ENCODE peak calls at places on chromosomes 2 and 18, in eight cellular contexts. N is RWPE1, R is brain microvascular endothelial cell, A is breast epithelium, U is GM23338, Y is substantia nigra, F is heart right ventricle, K is uterus. J is an unnamed sample.

GRCh38 chr18:34918856-34919255 is 122.4 kb upstream of the MAPRE2 start:
- DNase-seq in U (no peak), N (no peak), Y (no peak), R (no peak), A (no peak), F (no peak), K (no peak), J (no peak)

GRCh38 chr2:9971105-9971818 is 19.8 kb downstream of the GRHL1 start:
- DNase-seq in A (no peak), R (no peak), N (peak), U (no peak), Y (no peak), K (no peak), F (no peak), J (no peak)

GRCh38 chr2:71454221-71455010 is 1.1 kb downstream of the DYSF start:
- DNase-seq in Y (no peak), U (peak), K (no peak), N (no peak), F (peak), R (no peak), A (no peak), J (peak)

GRCh38 chr2:150931447-150931846 is 330.2 kb downstream of the RBM43 start:
- DNase-seq in K (no peak), N (no peak), R (no peak), Y (no peak), U (no peak), F (no peak), A (no peak), J (no peak)

GRCh38 chr2:203280428-203281064 is 41.7 kb downstream of the CYP20A1 start:
- DNase-seq in Y (no peak), R (peak), F (no peak), K (no peak), A (no peak), N (no peak), U (no peak), J (no peak)

GRCh38 chr2:70901235-70902066 is 34.2 kb upstream of the ATP6V1B1 start:
- DNase-seq in K (no peak), N (no peak), F (peak), A (no peak), U (peak), Y (no peak), R (peak), J (no peak)

GRCh38 chr2:147204102-147204501 is 640.7 kb upstream of the ACVR2A start:
- DNase-seq in Y (no peak), A (no peak), F (no peak), K (no peak), U (no peak), R (peak), N (no peak), J (no peak)

GRCh38 chr2:203983064-203983715 is 46.6 kb downstream of the ICOS start:
- DNase-seq in U (peak), R (no peak), K (no peak), F (no peak), N (no peak), Y (no peak), A (no peak), J (no peak)

DNA sequence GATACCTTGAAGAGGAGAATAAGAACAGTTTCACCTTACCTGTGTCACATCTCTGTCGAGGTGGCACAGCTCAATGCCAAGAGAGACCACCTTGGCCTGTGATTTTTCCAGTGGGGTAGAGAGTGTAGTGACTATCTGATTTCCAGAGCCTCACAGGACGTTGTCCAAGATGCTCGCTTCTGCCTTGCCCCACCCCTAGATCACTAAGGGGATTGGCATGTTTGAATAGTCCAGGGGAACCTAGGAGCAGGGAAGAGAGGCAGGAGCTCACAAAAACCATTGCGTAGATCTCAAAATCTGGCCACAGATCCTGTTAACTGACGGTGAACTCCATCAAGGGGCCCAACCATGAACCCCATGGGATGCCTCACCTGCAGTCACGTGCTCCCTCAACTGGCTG is 24.2 kb downstream of the TMEM178A start:
- DNase-seq in N (no peak), U (no peak), A (no peak), Y (no peak), F (no peak), R (no peak), K (no peak), J (no peak)
- H3K27ac ChIP-seq in N (no peak), U (no peak), A (no peak), Y (no peak), F (no peak), R (no peak), K (no peak), J (no peak)

DNA sequence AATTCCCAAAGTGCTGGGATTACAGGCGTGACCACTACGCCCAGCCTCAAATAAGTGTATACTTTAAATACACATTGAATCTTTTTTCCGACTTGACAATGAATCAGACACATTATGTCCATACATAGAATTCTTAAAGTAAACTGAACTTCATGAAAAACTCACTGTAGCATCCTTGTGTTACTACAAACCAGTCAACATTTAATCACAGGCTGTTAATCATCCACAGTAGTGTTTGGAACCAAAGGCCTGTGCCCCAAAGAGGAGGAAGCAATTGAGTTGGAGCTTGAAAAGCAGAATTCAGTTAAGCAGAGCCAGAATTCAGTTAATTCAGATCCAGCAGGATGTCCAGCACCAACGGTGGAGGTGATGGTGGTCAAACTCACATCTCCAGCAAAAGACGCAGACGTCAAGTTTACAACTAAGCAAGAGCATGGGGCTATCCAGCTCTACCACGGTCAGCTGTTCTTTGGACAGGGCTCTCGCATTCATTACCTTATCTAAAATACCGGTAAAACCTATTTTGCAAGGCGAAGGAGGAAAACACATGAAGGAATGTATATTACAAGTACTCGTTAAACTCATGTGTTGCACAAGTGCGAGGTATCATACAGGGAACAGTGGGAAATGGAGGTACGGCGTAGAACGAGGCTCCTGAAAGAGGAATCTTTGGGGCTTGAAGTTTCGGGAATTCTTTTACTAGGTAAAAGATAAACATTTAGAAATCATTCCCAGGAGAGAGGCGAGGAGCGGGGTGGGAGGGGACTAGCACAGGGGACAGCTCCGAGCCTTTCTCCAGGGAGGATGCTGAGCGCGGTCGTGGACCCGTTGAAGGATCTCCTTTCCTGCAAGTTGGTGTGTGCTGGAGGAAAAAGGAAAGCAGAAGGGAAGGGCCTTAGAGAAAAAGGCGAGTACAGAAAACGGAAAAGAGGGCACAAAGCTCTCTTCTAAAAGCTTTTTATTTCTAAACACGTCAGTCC is 984 bp downstream of the SLC39A6 start:
- DNase-seq in F (no peak), A (no peak), Y (no peak), N (peak), U (peak), K (no peak), R (peak), J (no peak)
- H3K27ac ChIP-seq in F (no peak), A (peak), Y (peak), N (peak), U (no peak), K (peak), R (no peak), J (peak)

DNA sequence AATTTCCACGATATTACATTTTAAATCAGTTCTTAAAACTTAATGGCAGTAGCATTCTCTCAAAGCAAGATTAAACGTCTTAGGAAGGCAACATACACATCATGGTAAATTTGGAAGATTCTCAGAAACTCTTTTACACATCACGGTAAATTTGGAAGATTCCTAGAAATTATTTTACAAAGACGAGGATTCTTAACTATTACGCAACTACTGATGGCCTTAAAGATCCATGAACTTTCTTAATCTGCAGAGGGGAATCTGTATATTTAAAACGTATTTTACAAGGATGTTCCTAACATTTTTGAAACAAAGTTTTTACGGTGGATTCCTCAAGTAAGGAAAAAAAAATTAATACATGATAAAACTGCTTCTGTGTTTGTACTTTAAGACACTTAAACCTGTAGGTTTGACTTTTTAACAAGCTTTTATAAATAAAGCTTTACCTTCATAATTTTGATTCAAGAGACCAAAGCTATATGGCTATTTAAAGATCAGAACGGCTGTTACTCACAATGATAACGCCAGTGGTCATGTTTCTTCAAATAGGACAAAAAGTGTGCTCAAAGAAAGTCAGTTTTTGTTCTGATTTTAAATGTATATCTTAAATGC is 1.7 kb downstream of the ATF2 start:
- DNase-seq in F (no peak), Y (no peak), K (no peak), N (no peak), A (no peak), R (no peak), U (no peak), J (no peak)
- H3K27ac ChIP-seq in F (no peak), Y (no peak), K (peak), N (no peak), A (peak), R (no peak), U (peak), J (peak)

GRCh38 chr2:42047488-42048317 is at the start of gene PKDCC:
- DNase-seq in N (peak), K (peak), A (peak), Y (peak), U (peak), R (no peak), F (peak), J (peak)

GRCh38 chr2:42051168-42052125 is 3.6 kb downstream of the PKDCC start:
- DNase-seq in Y (no peak), N (no peak), U (no peak), F (no peak), A (no peak), R (no peak), K (no peak), J (no peak)

GRCh38 chr2:42050350-42051167 is 2.7 kb downstream of the PKDCC start:
- DNase-seq in Y (no peak), F (no peak), N (no peak), U (no peak), R (no peak), K (peak), A (no peak), J (no peak)

GRCh38 chr2:42048318-42049251 is 764 bp downstream of the PKDCC start:
- DNase-seq in U (peak), N (no peak), K (peak), R (no peak), F (peak), A (no peak), Y (peak), J (no peak)

GRCh38 chr2:42049411-42050349 is 1.9 kb downstream of the PKDCC start:
- DNase-seq in K (peak), F (no peak), U (no peak), A (no peak), N (no peak), Y (no peak), R (no peak), J (peak)
- H3K27ac ChIP-seq in K (peak), F (peak), U (no peak), A (no peak), N (no peak), Y (no peak), R (peak), J (peak)

GRCh38 chr2:213455316-213456008 is 171.2 kb downstream of the SPAG16 start:
- DNase-seq in R (no peak), F (no peak), U (peak), N (no peak), A (no peak), Y (no peak), K (no peak), J (no peak)

GRCh38 chr2:213451542-213452256 is 167.4 kb downstream of the SPAG16 start:
- DNase-seq in U (peak), R (no peak), K (no peak), A (no peak), F (no peak), N (no peak), Y (peak), J (no peak)
- H3K27ac ChIP-seq in U (no peak), R (no peak), K (no peak), A (no peak), F (no peak), N (no peak), Y (no peak), J (no peak)

GRCh38 chr2:96866149-96866548 is 3.7 kb downstream of the SEMA4C start:
- DNase-seq in F (no peak), A (no peak), N (no peak), R (no peak), K (no peak), U (no peak), Y (no peak), J (no peak)

GRCh38 chr2:96866586-96866985 is 3.3 kb downstream of the SEMA4C start:
- DNase-seq in R (no peak), N (no peak), A (no peak), U (no peak), F (no peak), K (no peak), Y (no peak), J (no peak)

GRCh38 chr2:96867756-96868554 is 1.9 kb downstream of the SEMA4C start:
- DNase-seq in A (no peak), N (no peak), R (no peak), K (no peak), F (no peak), Y (no peak), U (no peak), J (no peak)

GRCh38 chr2:96865654-96866053 is 4.2 kb downstream of the SEMA4C start:
- DNase-seq in F (no peak), R (no peak), K (no peak), U (no peak), N (no peak), Y (no peak), A (no peak), J (no peak)

DNA sequence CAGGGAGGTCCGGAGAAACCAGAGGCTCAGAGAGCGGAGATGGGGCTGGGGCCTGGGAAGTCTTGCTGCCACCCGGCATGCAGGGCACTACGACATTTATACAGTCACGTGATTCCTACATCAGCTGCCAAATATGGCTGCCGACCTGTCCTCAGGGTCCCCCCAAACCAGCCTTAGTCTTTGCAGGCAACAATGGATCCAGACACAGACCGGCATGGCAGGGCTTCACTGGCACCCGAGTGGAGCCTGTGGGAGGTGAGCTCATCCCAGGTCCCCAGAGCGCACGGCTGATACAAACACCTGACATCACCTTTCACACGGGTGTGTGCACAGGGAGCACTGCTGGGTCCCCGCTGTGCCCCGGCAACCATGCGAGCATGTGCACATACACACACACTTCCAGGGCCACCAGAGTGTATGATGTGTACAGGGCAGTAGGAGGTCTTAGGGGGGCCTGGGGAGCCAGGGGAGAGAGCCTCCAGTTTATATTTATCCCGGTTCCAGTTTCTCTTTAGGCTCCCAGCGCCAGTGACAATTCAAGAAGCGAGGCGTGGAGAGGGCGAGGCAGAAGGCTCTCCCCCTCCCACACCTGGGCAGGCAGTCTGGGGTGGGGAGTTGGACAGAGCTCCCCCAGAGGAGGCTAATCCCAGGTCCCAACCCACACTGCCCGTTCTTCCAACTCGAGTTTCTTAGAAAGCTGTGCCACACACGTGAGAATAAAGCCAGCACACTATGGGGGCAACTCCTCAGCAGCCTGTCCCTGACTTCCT is 2.7 kb downstream of the SEMA4C start:
- DNase-seq in Y (no peak), N (no peak), U (no peak), K (no peak), F (no peak), R (no peak), A (no peak), J (no peak)
- H3K27ac ChIP-seq in Y (peak), N (peak), U (peak), K (peak), F (no peak), R (peak), A (peak), J (peak)

GRCh38 chr2:74566423-74567085 is 12.0 kb downstream of the DOK1 start:
- DNase-seq in N (no peak), K (no peak), A (no peak), F (no peak), R (peak), Y (no peak), U (no peak), J (no peak)
- H3K27ac ChIP-seq in N (peak), K (no peak), A (no peak), F (no peak), R (peak), Y (no peak), U (no peak), J (no peak)

GRCh38 chr2:171921970-171922229 is 361 bp upstream of the HAT1 start:
- DNase-seq in R (no peak), F (no peak), K (no peak), A (no peak), N (no peak), U (no peak), Y (no peak), J (no peak)
- H3K27ac ChIP-seq in R (peak), F (no peak), K (peak), A (peak), N (peak), U (peak), Y (peak), J (peak)